ENCODE peak calls at places on chromosomes 3 and 15, in nine cellular contexts. J, C, L, N, F, U, Y, K and W are unnamed samples.
A peak's percentile ranks its signal among the peaks of the same experiment; 100 is the strongest.

GRCh38 chr3:190306513-190307163 is 15.6 kb downstream of the CLDN1 start:
- DNase-seq in J (peak; percentile 52), C (no peak), L (no peak), N (no peak), F (no peak), U (no peak), Y (peak; percentile 40), K (no peak), W (no peak)

GRCh38 chr3:155682437-155682836 is 62.4 kb downstream of the PLCH1 start:
- DNase-seq in J (peak; percentile 23), C (no peak), L (no peak), N (no peak), F (no peak), U (no peak), Y (no peak), K (no peak), W (no peak)

GRCh38 chr3:13767030-13767429 is 112.8 kb downstream of the WNT7A start:
- DNase-seq in J (no peak), C (no peak), L (no peak), N (no peak), F (no peak), U (no peak), Y (no peak), K (no peak), W (no peak)

GRCh38 chr15:59741274-59741906 is 52.3 kb upstream of the BNIP2 start:
- DNase-seq in J (peak; percentile 8), C (no peak), L (no peak), N (peak; percentile 87), F (no peak), U (peak; percentile 52), Y (no peak), K (no peak), W (no peak)

GRCh38 chr3:170813261-170813660 is 56.7 kb downstream of the RPL22L1 start:
- DNase-seq in J (no peak), C (no peak), L (no peak), N (no peak), F (no peak), U (no peak), Y (no peak), K (no peak), W (no peak)

GRCh38 chr3:52022323-52023100 is 26.8 kb upstream of the RPL29 start:
- DNase-seq in J (peak; percentile 64), C (no peak), L (peak; percentile 85), N (no peak), F (no peak), U (no peak), Y (peak; percentile 49), K (no peak), W (no peak)

GRCh38 chr3:149390772-149391212 is 13.3 kb upstream of the TM4SF1 start:
- DNase-seq in J (no peak), C (peak; percentile 89), L (no peak), N (no peak), F (no peak), U (no peak), Y (no peak), K (no peak), W (no peak)

GRCh38 chr15:94494732-94495131 is 263.4 kb downstream of the MCTP2 start:
- DNase-seq in J (no peak), C (no peak), L (no peak), N (no peak), F (no peak), U (no peak), Y (no peak), K (no peak), W (no peak)

GRCh38 chr3:71583569-71584215 is at the start of gene FOXP1:
- DNase-seq in J (peak; percentile 70), C (peak; percentile 47), L (peak; percentile 80), N (peak; percentile 40), F (peak; percentile 40), U (peak; percentile 75), Y (peak; percentile 69), K (peak; percentile 67), W (peak; percentile 89)

GRCh38 chr3:42123012-42123581 is 31.9 kb downstream of the TRAK1 start:
- DNase-seq in J (no peak), C (no peak), L (peak; percentile 62), N (no peak), F (no peak), U (no peak), Y (no peak), K (no peak), W (no peak)

GRCh38 chr3:8629151-8630021 is 15.2 kb downstream of the SSUH2 start:
- DNase-seq in J (peak; percentile 91), C (peak; percentile 89), L (peak; percentile 52), N (no peak), F (no peak), U (no peak), Y (no peak), K (no peak), W (no peak)

GRCh38 chr3:138124689-138125420 is 7.3 kb downstream of the A4GNT start:
- DNase-seq in J (peak; percentile 32), C (no peak), L (no peak), N (no peak), F (no peak), U (no peak), Y (no peak), K (no peak), W (no peak)

GRCh38 chr15:93829115-93829849 is 402.1 kb upstream of the MCTP2 start:
- DNase-seq in J (peak; percentile 14), C (peak; percentile 23), L (peak; percentile 36), N (no peak), F (no peak), U (no peak), Y (peak; percentile 34), K (no peak), W (no peak)